ENCODE peak calls at places on chromosomes 13 and 19, in ten cellular contexts. One of them, this sample, is unnamed.

GRCh38 chr19:16829822-16830289 is 658 bp downstream of the SIN3B start:
- DNase-seq in T-helper 9 cell: no peak
- DNase-seq in HCEC 1CT: no peak
- DNase-seq in omental fat pad: no peak
- DNase-seq in LHCN-M2: no peak
- DNase-seq in MCF 10A: no peak
- DNase-seq in D721Med: no peak
- DNase-seq in GOT3: no peak
- DNase-seq in GM23338: no peak
- DNase-seq in NCI-H774: no peak
- DNase-seq in this sample: no peak

GRCh38 chr19:48741222-48741999 is 1.0 kb upstream of the RASIP1 start:
- DNase-seq in T-helper 9 cell: no peak
- DNase-seq in HCEC 1CT: no peak
- DNase-seq in omental fat pad: no peak
- DNase-seq in LHCN-M2: no peak
- DNase-seq in MCF 10A: peak
- DNase-seq in D721Med: no peak
- DNase-seq in GOT3: no peak
- DNase-seq in GM23338: peak
- DNase-seq in NCI-H774: no peak
- DNase-seq in this sample: peak

GRCh38 chr19:12495002-12495802 is 10.6 kb upstream of the ZNF709 start:
- DNase-seq in T-helper 9 cell: peak
- DNase-seq in HCEC 1CT: peak
- DNase-seq in omental fat pad: peak
- DNase-seq in LHCN-M2: peak
- DNase-seq in MCF 10A: peak
- DNase-seq in D721Med: peak
- DNase-seq in GOT3: peak
- DNase-seq in GM23338: peak
- DNase-seq in NCI-H774: peak
- DNase-seq in this sample: peak

GRCh38 chr19:53409505-53410204 is 14.7 kb downstream of the ZNF765 start:
- DNase-seq in T-helper 9 cell: no peak
- DNase-seq in HCEC 1CT: no peak
- DNase-seq in omental fat pad: no peak
- DNase-seq in LHCN-M2: no peak
- DNase-seq in MCF 10A: no peak
- DNase-seq in D721Med: no peak
- DNase-seq in GOT3: no peak
- DNase-seq in GM23338: no peak
- DNase-seq in NCI-H774: no peak
- DNase-seq in this sample: no peak

GRCh38 chr13:41352935-41353801 is 42.1 kb downstream of the NAA16 start:
- DNase-seq in T-helper 9 cell: peak
- DNase-seq in HCEC 1CT: peak
- DNase-seq in omental fat pad: no peak
- DNase-seq in LHCN-M2: peak
- DNase-seq in MCF 10A: peak
- DNase-seq in D721Med: no peak
- DNase-seq in GOT3: no peak
- DNase-seq in GM23338: peak
- DNase-seq in NCI-H774: no peak
- DNase-seq in this sample: no peak

GRCh38 chr19:11251217-11251616 is 11.1 kb downstream of the DOCK6 start:
- DNase-seq in T-helper 9 cell: no peak
- DNase-seq in HCEC 1CT: no peak
- DNase-seq in omental fat pad: no peak
- DNase-seq in LHCN-M2: no peak
- DNase-seq in MCF 10A: no peak
- DNase-seq in D721Med: no peak
- DNase-seq in GOT3: no peak
- DNase-seq in GM23338: no peak
- DNase-seq in NCI-H774: no peak
- DNase-seq in this sample: no peak

GRCh38 chr13:49248433-49249002 is 793 bp downstream of the CDADC1 start:
- DNase-seq in T-helper 9 cell: no peak
- DNase-seq in HCEC 1CT: peak
- DNase-seq in omental fat pad: no peak
- DNase-seq in LHCN-M2: peak
- DNase-seq in MCF 10A: no peak
- DNase-seq in D721Med: no peak
- DNase-seq in GOT3: no peak
- DNase-seq in GM23338: no peak
- DNase-seq in NCI-H774: no peak
- DNase-seq in this sample: no peak

GRCh38 chr13:97330448-97330847 is 103.5 kb upstream of the RAP2A start:
- DNase-seq in T-helper 9 cell: no peak
- DNase-seq in HCEC 1CT: no peak
- DNase-seq in omental fat pad: no peak
- DNase-seq in LHCN-M2: no peak
- DNase-seq in MCF 10A: no peak
- DNase-seq in D721Med: no peak
- DNase-seq in GOT3: no peak
- DNase-seq in GM23338: no peak
- DNase-seq in NCI-H774: no peak
- DNase-seq in this sample: no peak

GRCh38 chr19:38401148-38401547 is 1.7 kb upstream of the FAM98C start:
- DNase-seq in T-helper 9 cell: no peak
- DNase-seq in HCEC 1CT: no peak
- DNase-seq in omental fat pad: no peak
- DNase-seq in LHCN-M2: peak
- DNase-seq in MCF 10A: no peak
- DNase-seq in D721Med: no peak
- DNase-seq in GOT3: no peak
- DNase-seq in GM23338: peak
- DNase-seq in NCI-H774: no peak
- DNase-seq in this sample: no peak

GRCh38 chr19:55251296-55252081 is 7.3 kb downstream of the PPP6R1 start:
- DNase-seq in T-helper 9 cell: peak
- DNase-seq in HCEC 1CT: no peak
- DNase-seq in omental fat pad: no peak
- DNase-seq in LHCN-M2: no peak
- DNase-seq in MCF 10A: peak
- DNase-seq in D721Med: no peak
- DNase-seq in GOT3: no peak
- DNase-seq in GM23338: no peak
- DNase-seq in NCI-H774: no peak
- DNase-seq in this sample: no peak

GRCh38 chr13:96090240-96091101 is 564 bp downstream of the HS6ST3 start:
- DNase-seq in T-helper 9 cell: no peak
- DNase-seq in HCEC 1CT: peak
- DNase-seq in omental fat pad: no peak
- DNase-seq in LHCN-M2: no peak
- DNase-seq in MCF 10A: no peak
- DNase-seq in D721Med: no peak
- DNase-seq in GOT3: no peak
- DNase-seq in GM23338: peak
- DNase-seq in NCI-H774: no peak
- DNase-seq in this sample: peak

GRCh38 chr13:102707465-102707864 is 12.6 kb upstream of the METTL21C start:
- DNase-seq in T-helper 9 cell: no peak
- DNase-seq in HCEC 1CT: peak
- DNase-seq in omental fat pad: no peak
- DNase-seq in LHCN-M2: peak
- DNase-seq in MCF 10A: peak
- DNase-seq in D721Med: no peak
- DNase-seq in GOT3: no peak
- DNase-seq in GM23338: no peak
- DNase-seq in NCI-H774: no peak
- DNase-seq in this sample: no peak

GRCh38 chr13:30796833-30797601 is 61.7 kb downstream of the ALOX5AP start:
- DNase-seq in T-helper 9 cell: no peak
- DNase-seq in HCEC 1CT: no peak
- DNase-seq in omental fat pad: no peak
- DNase-seq in LHCN-M2: no peak
- DNase-seq in MCF 10A: no peak
- DNase-seq in D721Med: no peak
- DNase-seq in GOT3: no peak
- DNase-seq in GM23338: no peak
- DNase-seq in NCI-H774: no peak
- DNase-seq in this sample: no peak

GRCh38 chr19:41351339-41352245 is 2.1 kb downstream of the TGFB1 start:
- DNase-seq in T-helper 9 cell: peak
- DNase-seq in HCEC 1CT: peak
- DNase-seq in omental fat pad: peak
- DNase-seq in LHCN-M2: no peak
- DNase-seq in MCF 10A: peak
- DNase-seq in D721Med: no peak
- DNase-seq in GOT3: peak
- DNase-seq in GM23338: peak
- DNase-seq in NCI-H774: no peak
- DNase-seq in this sample: peak

GRCh38 chr19:8336072-8336569 is 6.9 kb downstream of the KANK3 start:
- DNase-seq in T-helper 9 cell: no peak
- DNase-seq in HCEC 1CT: no peak
- DNase-seq in omental fat pad: no peak
- DNase-seq in LHCN-M2: no peak
- DNase-seq in MCF 10A: no peak
- DNase-seq in D721Med: no peak
- DNase-seq in GOT3: no peak
- DNase-seq in GM23338: peak
- DNase-seq in NCI-H774: no peak
- DNase-seq in this sample: no peak

GRCh38 chr13:32851083-32852064 is 164.8 kb upstream of the KL start:
- DNase-seq in T-helper 9 cell: no peak
- DNase-seq in HCEC 1CT: no peak
- DNase-seq in omental fat pad: no peak
- DNase-seq in LHCN-M2: no peak
- DNase-seq in MCF 10A: no peak
- DNase-seq in D721Med: no peak
- DNase-seq in GOT3: no peak
- DNase-seq in GM23338: no peak
- DNase-seq in NCI-H774: no peak
- DNase-seq in this sample: no peak

GRCh38 chr13:75832812-75833211 is 196.7 kb downstream of the LMO7 start:
- DNase-seq in T-helper 9 cell: no peak
- DNase-seq in HCEC 1CT: no peak
- DNase-seq in omental fat pad: no peak
- DNase-seq in LHCN-M2: no peak
- DNase-seq in MCF 10A: no peak
- DNase-seq in D721Med: no peak
- DNase-seq in GOT3: no peak
- DNase-seq in GM23338: no peak
- DNase-seq in NCI-H774: no peak
- DNase-seq in this sample: no peak

GRCh38 chr13:35211949-35212348 is 264.5 kb downstream of the MAB21L1 start:
- DNase-seq in T-helper 9 cell: no peak
- DNase-seq in HCEC 1CT: no peak
- DNase-seq in omental fat pad: no peak
- DNase-seq in LHCN-M2: no peak
- DNase-seq in MCF 10A: no peak
- DNase-seq in D721Med: no peak
- DNase-seq in GOT3: no peak
- DNase-seq in GM23338: no peak
- DNase-seq in NCI-H774: no peak
- DNase-seq in this sample: no peak

GRCh38 chr19:42252365-42253244 is 2.3 kb downstream of the ERF start:
- DNase-seq in T-helper 9 cell: no peak
- DNase-seq in HCEC 1CT: peak
- DNase-seq in omental fat pad: no peak
- DNase-seq in LHCN-M2: peak
- DNase-seq in MCF 10A: no peak
- DNase-seq in D721Med: no peak
- DNase-seq in GOT3: no peak
- DNase-seq in GM23338: peak
- DNase-seq in NCI-H774: no peak
- DNase-seq in this sample: peak

GRCh38 chr19:35845215-35846037 is 6.9 kb downstream of the NPHS1 start:
- DNase-seq in T-helper 9 cell: no peak
- DNase-seq in HCEC 1CT: no peak
- DNase-seq in omental fat pad: no peak
- DNase-seq in LHCN-M2: no peak
- DNase-seq in MCF 10A: no peak
- DNase-seq in D721Med: no peak
- DNase-seq in GOT3: no peak
- DNase-seq in GM23338: peak
- DNase-seq in NCI-H774: no peak
- DNase-seq in this sample: no peak

GRCh38 chr13:78022164-78022877 is 103.7 kb upstream of the EDNRB start:
- DNase-seq in T-helper 9 cell: no peak
- DNase-seq in HCEC 1CT: peak
- DNase-seq in omental fat pad: no peak
- DNase-seq in LHCN-M2: peak
- DNase-seq in MCF 10A: peak
- DNase-seq in D721Med: no peak
- DNase-seq in GOT3: no peak
- DNase-seq in GM23338: no peak
- DNase-seq in NCI-H774: no peak
- DNase-seq in this sample: no peak

GRCh38 chr13:39148513-39148961 is 110.3 kb downstream of the NHLRC3 start:
- DNase-seq in T-helper 9 cell: no peak
- DNase-seq in HCEC 1CT: peak
- DNase-seq in omental fat pad: no peak
- DNase-seq in LHCN-M2: peak
- DNase-seq in MCF 10A: peak
- DNase-seq in D721Med: no peak
- DNase-seq in GOT3: no peak
- DNase-seq in GM23338: no peak
- DNase-seq in NCI-H774: peak
- DNase-seq in this sample: no peak

GRCh38 chr13:95217920-95218830 is 83.1 kb downstream of the ABCC4 start:
- DNase-seq in T-helper 9 cell: no peak
- DNase-seq in HCEC 1CT: no peak
- DNase-seq in omental fat pad: no peak
- DNase-seq in LHCN-M2: no peak
- DNase-seq in MCF 10A: no peak
- DNase-seq in D721Med: no peak
- DNase-seq in GOT3: no peak
- DNase-seq in GM23338: no peak
- DNase-seq in NCI-H774: no peak
- DNase-seq in this sample: no peak

GRCh38 chr19:41564515-41565383 is 11.2 kb upstream of the CEACAM21 start:
- DNase-seq in T-helper 9 cell: no peak
- DNase-seq in HCEC 1CT: no peak
- DNase-seq in omental fat pad: no peak
- DNase-seq in LHCN-M2: no peak
- DNase-seq in MCF 10A: no peak
- DNase-seq in D721Med: no peak
- DNase-seq in GOT3: no peak
- DNase-seq in GM23338: peak
- DNase-seq in NCI-H774: no peak
- DNase-seq in this sample: no peak

GRCh38 chr13:21733475-21734311 is 62.8 kb downstream of the FGF9 start:
- DNase-seq in T-helper 9 cell: no peak
- DNase-seq in HCEC 1CT: no peak
- DNase-seq in omental fat pad: no peak
- DNase-seq in LHCN-M2: no peak
- DNase-seq in MCF 10A: no peak
- DNase-seq in D721Med: no peak
- DNase-seq in GOT3: no peak
- DNase-seq in GM23338: peak
- DNase-seq in NCI-H774: no peak
- DNase-seq in this sample: no peak

GRCh38 chr19:55383789-55384575 is at the start of gene TMEM238:
- DNase-seq in T-helper 9 cell: peak
- DNase-seq in HCEC 1CT: peak
- DNase-seq in omental fat pad: no peak
- DNase-seq in LHCN-M2: no peak
- DNase-seq in MCF 10A: peak
- DNase-seq in D721Med: no peak
- DNase-seq in GOT3: no peak
- DNase-seq in GM23338: peak
- DNase-seq in NCI-H774: peak
- DNase-seq in this sample: peak

GRCh38 chr19:55308281-55308680 is 16.9 kb downstream of the TMEM150B start:
- DNase-seq in T-helper 9 cell: no peak
- DNase-seq in HCEC 1CT: no peak
- DNase-seq in omental fat pad: no peak
- DNase-seq in LHCN-M2: no peak
- DNase-seq in MCF 10A: no peak
- DNase-seq in D721Med: no peak
- DNase-seq in GOT3: no peak
- DNase-seq in GM23338: no peak
- DNase-seq in NCI-H774: no peak
- DNase-seq in this sample: no peak

GRCh38 chr19:48341515-48342413 is 16.4 kb downstream of the EMP3 start:
- DNase-seq in T-helper 9 cell: no peak
- DNase-seq in HCEC 1CT: no peak
- DNase-seq in omental fat pad: no peak
- DNase-seq in LHCN-M2: no peak
- DNase-seq in MCF 10A: no peak
- DNase-seq in D721Med: no peak
- DNase-seq in GOT3: no peak
- DNase-seq in GM23338: no peak
- DNase-seq in NCI-H774: no peak
- DNase-seq in this sample: no peak